ENCODE peak calls at places on chromosomes 16 and 17, in four cellular contexts. U is H7; L is Jurkat, Clone E6-1; K is foreskin fibroblast. I is an unnamed sample.

GRCh38 chr17:40014375-40014980 is 762 bp upstream of the CSF3 start:
- DNase-seq in U (peak), L (no peak), K (no peak), I (no peak)

GRCh38 chr16:68478526-68479249 is 30.4 kb upstream of the SMPD3 start:
- DNase-seq in U (no peak), L (no peak), K (no peak), I (no peak)

GRCh38 chr17:71937914-71938313 is 182.9 kb upstream of the SOX9 start:
- DNase-seq in U (no peak), L (no peak), K (no peak), I (no peak)

GRCh38 chr17:55898195-55898594 is 147.3 kb downstream of the PCTP start:
- DNase-seq in U (no peak), L (no peak), K (no peak), I (no peak)

GRCh38 chr17:79455636-79456035 is 155.2 kb downstream of the RBFOX3 start:
- DNase-seq in U (no peak), L (no peak), K (no peak), I (no peak)

GRCh38 chr16:83847371-83848225 is 39.8 kb downstream of the HSBP1 start:
- DNase-seq in U (no peak), L (no peak), K (no peak), I (no peak)

GRCh38 chr17:8117980-8118768 is at the start of gene ALOXE3:
- DNase-seq in U (peak), L (no peak), K (peak), I (no peak)

GRCh38 chr16:55302635-55303034 is 21.4 kb upstream of the IRX6 start:
- DNase-seq in U (no peak), L (no peak), K (no peak), I (no peak)

GRCh38 chr17:8963017-8963416 is 2.5 kb downstream of the PIK3R5 start:
- DNase-seq in U (no peak), L (no peak), K (no peak), I (no peak)

GRCh38 chr16:4846901-4847773 is at the start of the genes GLYR1 and UBN1:
- DNase-seq in U (peak), L (peak), K (peak), I (peak)

GRCh38 chr16:61797296-61797695 is 238.9 kb downstream of the CDH8 start:
- DNase-seq in U (no peak), L (no peak), K (no peak), I (no peak)

GRCh38 chr16:19307587-19308241 is 22.2 kb downstream of the CLEC19A start:
- DNase-seq in U (peak), L (peak), K (no peak), I (no peak)

GRCh38 chr16:75307506-75307905 is 56.1 kb upstream of the BCAR1 start:
- DNase-seq in U (no peak), L (no peak), K (no peak), I (no peak)

GRCh38 chr16:4746991-4747574 is 12.7 kb downstream of the DNAAF8 start:
- DNase-seq in U (peak), L (no peak), K (peak), I (no peak)

GRCh38 chr17:74532115-74532514 is 840 bp upstream of the CD300LB start:
- DNase-seq in U (peak), L (peak), K (no peak), I (no peak)

GRCh38 chr16:2482181-2483107 is 7.5 kb downstream of the TBC1D24 start:
- DNase-seq in U (no peak), L (no peak), K (peak), I (no peak)

GRCh38 chr17:75914643-75915265 is 10.1 kb upstream of the MRPL38 start:
- DNase-seq in U (peak), L (no peak), K (no peak), I (no peak)

GRCh38 chr16:80751167-80751566 is 53.2 kb downstream of the CDYL2 start:
- DNase-seq in U (peak), L (no peak), K (peak), I (no peak)

GRCh38 chr16:48999034-48999433 is 282.6 kb downstream of the CBLN1 start:
- DNase-seq in U (no peak), L (no peak), K (no peak), I (no peak)

GRCh38 chr17:80095844-80096475 is 5.4 kb upstream of the GAA start:
- DNase-seq in U (peak), L (no peak), K (no peak), I (no peak)

GRCh38 chr16:1537763-1538289 is 4.4 kb downstream of the TMEM204 start:
- DNase-seq in U (no peak), L (peak), K (no peak), I (no peak)

GRCh38 chr16:8961811-8962390 is 1.8 kb downstream of the USP7 start:
- DNase-seq in U (peak), L (no peak), K (no peak), I (no peak)

GRCh38 chr16:89119161-89119621 is 25.5 kb downstream of the ACSF3 start:
- DNase-seq in U (no peak), L (no peak), K (no peak), I (no peak)

GRCh38 chr16:4116328-4117249 is at the start of gene ADCY9:
- DNase-seq in U (peak), L (peak), K (peak), I (peak)

GRCh38 chr17:57276621-57277020 is 20.3 kb downstream of the MSI2 start:
- DNase-seq in U (no peak), L (no peak), K (no peak), I (no peak)
- H3K4me3 ChIP-seq in U (no peak), L (no peak), K (no peak), I (no peak)

GRCh38 chr17:45262516-45263476 is 902 bp upstream of the SPATA32 start:
- DNase-seq in U (peak), L (no peak), K (peak), I (no peak)
- H3K4me3 ChIP-seq in U (peak), L (peak), K (no peak), I (no peak)

GRCh38 chr16:11978080-11978479 is 1.5 kb downstream of the SNX29 start:
- DNase-seq in U (no peak), L (no peak), K (no peak), I (no peak)
- H3K4me3 ChIP-seq in U (no peak), L (no peak), K (peak), I (no peak)

GRCh38 chr16:47013172-47013571 is 39.7 kb upstream of the DNAJA2 start:
- DNase-seq in U (no peak), L (no peak), K (no peak), I (no peak)
- H3K4me3 ChIP-seq in U (no peak), L (no peak), K (no peak), I (no peak)

DNA sequence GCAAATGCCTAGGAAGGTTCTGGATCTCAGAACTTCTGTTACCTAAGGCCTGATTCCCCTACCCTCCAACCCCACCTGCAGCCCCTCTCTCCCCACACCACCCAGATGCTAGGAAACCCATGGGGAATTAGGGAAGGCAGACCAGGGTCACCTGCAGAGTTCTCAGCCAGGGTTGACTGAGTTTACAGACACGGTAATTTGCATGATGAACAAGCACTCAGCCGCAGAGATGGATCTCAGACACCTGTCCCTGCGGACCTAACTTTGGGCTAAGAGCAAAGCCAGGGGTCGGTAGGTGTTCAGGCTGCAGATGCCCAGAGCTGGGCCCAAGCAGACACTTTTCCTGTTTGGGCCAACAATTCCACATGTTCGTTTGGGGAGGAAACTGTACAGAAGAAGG is 2.9 kb downstream of the ABI3 start:
- DNase-seq in U (peak), L (no peak), K (no peak), I (no peak)
- H3K4me3 ChIP-seq in U (no peak), L (no peak), K (no peak), I (no peak)

GRCh38 chr17:31686495-31686894 is 172.5 kb downstream of the COPRS start:
- DNase-seq in U (no peak), L (no peak), K (no peak), I (no peak)
- H3K4me3 ChIP-seq in U (no peak), L (no peak), K (no peak), I (no peak)

DNA sequence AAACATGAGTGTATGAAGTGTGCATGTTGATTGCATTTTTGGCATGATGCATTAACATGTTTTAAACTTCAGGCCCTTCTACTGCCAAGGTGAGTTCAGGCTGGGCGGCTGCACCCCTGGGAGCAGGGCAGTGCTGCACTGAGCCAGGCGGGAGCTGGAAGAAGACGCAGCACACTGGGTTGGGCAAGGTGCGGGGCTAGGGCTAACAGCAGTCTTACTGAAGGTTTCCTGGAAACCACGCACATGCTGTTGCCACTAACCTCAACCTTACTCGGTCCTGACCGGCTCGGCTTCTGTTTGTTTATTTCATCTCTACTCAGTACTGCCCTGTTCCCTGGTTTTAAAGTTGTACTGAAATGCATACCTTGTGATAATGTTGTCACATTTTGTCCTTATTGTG is 61.0 kb downstream of the MAP2K4 start:
- DNase-seq in U (no peak), L (no peak), K (no peak), I (no peak)
- H3K4me3 ChIP-seq in U (no peak), L (no peak), K (no peak), I (no peak)

GRCh38 chr17:77458202-77459017 is 317.6 kb downstream of the SEC14L1 start:
- DNase-seq in U (no peak), L (no peak), K (no peak), I (peak)

GRCh38 chr17:77456271-77456950 is 315.6 kb downstream of the SEC14L1 start:
- DNase-seq in U (no peak), L (no peak), K (no peak), I (no peak)

GRCh38 chr17:77455878-77456234 is 315.1 kb downstream of the SEC14L1 start:
- DNase-seq in U (no peak), L (no peak), K (no peak), I (no peak)

GRCh38 chr17:77457572-77458201 is 316.9 kb downstream of the SEC14L1 start:
- DNase-seq in U (no peak), L (no peak), K (no peak), I (no peak)

DNA sequence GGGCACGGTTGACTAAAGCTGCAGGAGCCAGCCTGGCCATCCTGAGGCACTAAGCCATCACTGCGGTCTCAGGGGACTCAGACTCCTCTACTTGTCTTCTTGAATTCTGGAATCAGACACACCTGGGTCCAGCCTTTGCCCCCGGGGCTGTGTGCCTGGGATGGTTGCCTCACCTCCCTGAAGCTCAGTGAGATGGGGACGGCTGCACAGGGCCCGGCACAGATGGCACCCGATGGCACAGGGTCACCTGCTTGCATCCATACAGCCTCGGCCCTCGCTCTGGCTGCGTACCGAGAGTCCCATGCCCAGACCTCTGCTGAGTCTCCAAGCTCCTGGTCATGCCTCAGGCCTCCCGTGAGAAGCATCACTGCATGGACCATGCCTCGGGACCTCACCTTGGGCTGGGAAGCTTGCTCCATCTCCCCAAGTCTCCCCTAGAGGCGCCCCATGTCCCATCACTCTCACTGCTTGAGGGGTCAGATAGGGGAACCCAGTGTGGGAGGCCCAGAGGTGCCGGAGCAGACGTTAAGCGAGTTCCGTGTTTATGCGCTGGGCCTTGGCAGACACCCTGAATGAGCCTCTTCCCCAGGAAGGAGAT is 316.3 kb downstream of the SEC14L1 start:
- DNase-seq in U (no peak), L (no peak), K (no peak), I (no peak)
- H3K4me3 ChIP-seq in U (no peak), L (no peak), K (no peak), I (peak)

I was measured in CD4-positive, alpha-beta memory T cell.